ENCODE peak calls at places on chromosomes 13 and 19, in eight cellular contexts. E, T, O, Y, Q, F, K and L are unnamed samples.
A peak's percentile ranks its signal among the peaks of the same experiment; 100 is the strongest.

GRCh38 chr13:30696278-30697176 is 38.8 kb upstream of the ALOX5AP start:
- DNase-seq in F (no peak), E (no peak), O (no peak), K (no peak), Q (no peak), Y (no peak), T (peak; percentile 55), L (no peak)

GRCh38 chr13:108220042-108220441 is 1.9 kb downstream of the ABHD13 start:
- DNase-seq in K (no peak), E (no peak), O (no peak), F (no peak), T (no peak), Y (no peak), Q (no peak), L (peak; percentile 74)

GRCh38 chr19:15015946-15016542 is 33.2 kb upstream of the CASP14 start:
- DNase-seq in F (no peak), O (no peak), K (no peak), Q (peak; percentile 14), T (peak; percentile 30), Y (no peak), E (no peak), L (peak; percentile 31)

GRCh38 chr13:72386138-72386684 is 341.2 kb downstream of the MZT1 start:
- DNase-seq in O (no peak), E (no peak), F (no peak), K (no peak), Q (no peak), T (no peak), Y (no peak), L (no peak)

GRCh38 chr19:35882074-35882832 is 13.9 kb downstream of the APLP1 start:
- DNase-seq in Y (peak; percentile 69), Q (peak; percentile 69), O (no peak), F (no peak), T (peak; percentile 76), K (no peak), E (peak; percentile 58), L (peak; percentile 81)

GRCh38 chr13:78601124-78601885 is 2.0 kb downstream of the POU4F1 start:
- DNase-seq in Y (peak; percentile 25), T (no peak), E (no peak), Q (no peak), F (no peak), O (no peak), K (no peak), L (no peak)

GRCh38 chr19:19651076-19651475 is 7.6 kb upstream of the GMIP start:
- DNase-seq in Y (no peak), F (no peak), T (no peak), K (no peak), E (no peak), O (peak; percentile 59), Q (no peak), L (no peak)

GRCh38 chr13:112152846-112153245 is 85.9 kb downstream of the SOX1 start:
- DNase-seq in K (no peak), F (no peak), Y (no peak), O (no peak), Q (no peak), E (no peak), T (no peak), L (no peak)

GRCh38 chr19:3919793-3920192 is 13.1 kb upstream of the NMRK2 start:
- DNase-seq in Q (no peak), K (no peak), Y (no peak), F (no peak), T (no peak), E (no peak), O (no peak), L (no peak)

GRCh38 chr13:21458816-21459701 is at the start of gene ZDHHC20:
- DNase-seq in K (peak; percentile 80), F (peak; percentile 85), T (peak; percentile 86), E (peak; percentile 83), Y (peak; percentile 96), O (peak; percentile 95), Q (peak; percentile 80), L (peak; percentile 84)

GRCh38 chr19:21322528-21322927 is 6.7 kb downstream of the ZNF708 start:
- DNase-seq in Y (no peak), K (no peak), E (no peak), Q (no peak), T (no peak), O (peak; percentile 43), F (no peak), L (no peak)

GRCh38 chr19:50167314-50167721 is 4.2 kb upstream of the IZUMO2 start:
- DNase-seq in E (no peak), Q (no peak), K (no peak), T (no peak), Y (no peak), F (no peak), O (no peak), L (no peak)

GRCh38 chr13:80339841-80340642 is 884 bp downstream of the SPRY2 start:
- DNase-seq in K (no peak), O (peak; percentile 10), T (peak; percentile 59), E (no peak), Q (peak; percentile 41), Y (no peak), F (no peak), L (peak; percentile 64)

GRCh38 chr19:44684892-44685847 is 13.8 kb upstream of the CEACAM16 start:
- DNase-seq in K (no peak), Y (no peak), T (peak; percentile 92), F (no peak), Q (peak; percentile 17), E (no peak), O (no peak), L (peak; percentile 83)

GRCh38 chr19:8451885-8452284 is 7.1 kb downstream of the HNRNPM start:
- DNase-seq in F (no peak), O (no peak), Q (peak; percentile 87), K (no peak), Y (no peak), E (no peak), T (peak; percentile 80), L (peak; percentile 82)

GRCh38 chr13:89407357-89407756 is 1736.2 kb downstream of the SLITRK5 start:
- DNase-seq in E (no peak), Y (no peak), T (peak; percentile 25), F (no peak), O (no peak), Q (no peak), K (no peak), L (no peak)

GRCh38 chr19:17268754-17269153 is 1.5 kb downstream of the BABAM1 start:
- DNase-seq in K (no peak), E (no peak), O (no peak), Y (no peak), T (no peak), Q (no peak), F (no peak), L (no peak)

GRCh38 chr19:54096642-54097106 is 3.9 kb downstream of the OSCAR start:
- DNase-seq in Q (no peak), Y (no peak), K (no peak), E (no peak), F (no peak), T (peak; percentile 58), O (no peak), L (no peak)

GRCh38 chr19:6392219-6393073 is 518 bp downstream of the GTF2F1 start:
- DNase-seq in T (peak; percentile 14), K (no peak), Y (no peak), F (no peak), Q (no peak), E (no peak), O (no peak), L (no peak)

GRCh38 chr19:33878912-33879810 is 82.5 kb downstream of the KCTD15 start:
- DNase-seq in O (no peak), K (no peak), Y (no peak), E (no peak), T (no peak), F (no peak), Q (no peak), L (no peak)

GRCh38 chr19:55369651-55370304 is 485 bp downstream of the IL11 start:
- DNase-seq in Y (peak; percentile 45), O (no peak), T (peak; percentile 84), E (no peak), F (no peak), Q (peak; percentile 64), K (no peak), L (peak; percentile 56)